ENCODE peak calls at places on chromosomes 12 and 14, in seven cellular contexts. D is body of pancreas, M is adipocyte, L is fibroblast of lung, Z is upper lobe of left lung, F is GM23248, Q is DND-41. I is an unnamed sample. For H3K4me1, the result is how much of the 10 kb centered on the place peaks cover.

GRCh38 chr12:55847603-55848329 is 5.0 kb upstream of the MMP19 start:
- DNase-seq in D (peak), M (peak), L (peak), Z (peak), F (peak), Q (no peak), I (no peak)

GRCh38 chr14:103188691-103189480 is 65.6 kb downstream of the TNFAIP2 start:
- DNase-seq in D (peak), M (peak), L (no peak), Z (peak), F (peak), Q (no peak), I (peak)

GRCh38 chr12:91460457-91460856 is 277.8 kb upstream of the DCN start:
- DNase-seq in D (no peak), M (no peak), L (no peak), Z (no peak), F (no peak), Q (no peak), I (no peak)

GRCh38 chr14:90299408-90299807 is 32.3 kb downstream of the NRDE2 start:
- DNase-seq in D (no peak), M (no peak), L (no peak), Z (no peak), F (no peak), Q (no peak), I (no peak)

GRCh38 chr14:35533357-35534129 is 421 bp upstream of the INSM2 start:
- DNase-seq in D (peak), M (peak), L (peak), Z (peak), F (peak), Q (no peak), I (peak)

GRCh38 chr12:38392584-38393144 is 76.1 kb downstream of the ALG10B start:
- DNase-seq in D (no peak), M (peak), L (no peak), Z (no peak), F (peak), Q (no peak), I (peak)

GRCh38 chr12:59973515-59973914 is 377.7 kb downstream of the SLC16A7 start:
- DNase-seq in D (no peak), M (peak), L (peak), Z (no peak), F (peak), Q (no peak), I (no peak)

GRCh38 chr14:22339277-22339676 is 249.7 kb downstream of the DAD1 start:
- DNase-seq in D (peak), M (no peak), L (peak), Z (no peak), F (peak), Q (no peak), I (no peak)

GRCh38 chr12:40106655-40107054 is 774 bp upstream of the SLC2A13 start:
- DNase-seq in D (no peak), M (no peak), L (no peak), Z (no peak), F (no peak), Q (no peak), I (no peak)

GRCh38 chr12:94618995-94619695 is 31.2 kb downstream of the TMCC3 start:
- DNase-seq in D (no peak), M (peak), L (peak), Z (no peak), F (peak), Q (no peak), I (no peak)

GRCh38 chr12:45708901-45709300 is 20.6 kb upstream of the ARID2 start:
- DNase-seq in D (no peak), M (no peak), L (peak), Z (no peak), F (no peak), Q (no peak), I (peak)

GRCh38 chr12:54744590-54744989 is 96.4 kb upstream of the DCD start:
- DNase-seq in D (no peak), M (no peak), L (no peak), Z (no peak), F (no peak), Q (no peak), I (no peak)

GRCh38 chr12:51441583-51441982 is 17.0 kb downstream of the SLC4A8 start:
- DNase-seq in D (no peak), M (peak), L (peak), Z (no peak), F (peak), Q (no peak), I (peak)

GRCh38 chr12:108825205-108825950 is 32.0 kb downstream of the SSH1 start:
- DNase-seq in D (no peak), M (peak), L (peak), Z (no peak), F (peak), Q (no peak), I (peak)

GRCh38 chr12:24679135-24679534 is 269.8 kb downstream of the BCAT1 start:
- DNase-seq in D (no peak), M (peak), L (peak), Z (no peak), F (peak), Q (no peak), I (peak)

GRCh38 chr14:51304428-51304827 is 64.4 kb downstream of the TMX1 start:
- DNase-seq in D (no peak), M (peak), L (peak), Z (no peak), F (peak), Q (no peak), I (peak)

GRCh38 chr14:34488528-34488927 is 26.5 kb upstream of the SPTSSA start:
- DNase-seq in D (no peak), M (no peak), L (no peak), Z (no peak), F (no peak), Q (no peak), I (no peak)

GRCh38 chr14:58716706-58717105 is 78.9 kb downstream of the DACT1 start:
- DNase-seq in D (no peak), M (no peak), L (no peak), Z (no peak), F (no peak), Q (no peak), I (peak)

GRCh38 chr12:40225984-40226602 is 1.3 kb downstream of the LRRK2 start:
- DNase-seq in D (no peak), M (no peak), L (no peak), Z (no peak), F (peak), Q (no peak), I (no peak)

GRCh38 chr14:101230161-101230850 is 326.8 kb upstream of the RTL1 start:
- DNase-seq in D (no peak), M (no peak), L (no peak), Z (no peak), F (no peak), Q (peak), I (no peak)

GRCh38 chr14:71119832-71120231 is 212.6 kb downstream of the PCNX1 start:
- DNase-seq in D (no peak), M (no peak), L (no peak), Z (no peak), F (peak), Q (no peak), I (no peak)
- H3K4me1 ChIP-seq in D (under half), M (under half), L (under half), Z (under half), F (under half), Q (under half), I (under half)

GRCh38 chr14:104818714-104819161 is 17.8 kb downstream of the ZBTB42 start:
- DNase-seq in D (no peak), M (no peak), L (no peak), Z (peak), F (no peak), Q (no peak), I (no peak)

GRCh38 chr14:104819361-104819771 is 18.5 kb downstream of the ZBTB42 start:
- DNase-seq in D (no peak), M (no peak), L (no peak), Z (peak), F (no peak), Q (no peak), I (no peak)

GRCh38 chr14:104821971-104822608 is 21.2 kb downstream of the ZBTB42 start:
- DNase-seq in D (no peak), M (no peak), L (no peak), Z (peak), F (no peak), Q (no peak), I (no peak)

GRCh38 chr14:104821229-104821945 is 20.5 kb downstream of the ZBTB42 start:
- DNase-seq in D (no peak), M (no peak), L (no peak), Z (peak), F (no peak), Q (no peak), I (no peak)

DNA sequence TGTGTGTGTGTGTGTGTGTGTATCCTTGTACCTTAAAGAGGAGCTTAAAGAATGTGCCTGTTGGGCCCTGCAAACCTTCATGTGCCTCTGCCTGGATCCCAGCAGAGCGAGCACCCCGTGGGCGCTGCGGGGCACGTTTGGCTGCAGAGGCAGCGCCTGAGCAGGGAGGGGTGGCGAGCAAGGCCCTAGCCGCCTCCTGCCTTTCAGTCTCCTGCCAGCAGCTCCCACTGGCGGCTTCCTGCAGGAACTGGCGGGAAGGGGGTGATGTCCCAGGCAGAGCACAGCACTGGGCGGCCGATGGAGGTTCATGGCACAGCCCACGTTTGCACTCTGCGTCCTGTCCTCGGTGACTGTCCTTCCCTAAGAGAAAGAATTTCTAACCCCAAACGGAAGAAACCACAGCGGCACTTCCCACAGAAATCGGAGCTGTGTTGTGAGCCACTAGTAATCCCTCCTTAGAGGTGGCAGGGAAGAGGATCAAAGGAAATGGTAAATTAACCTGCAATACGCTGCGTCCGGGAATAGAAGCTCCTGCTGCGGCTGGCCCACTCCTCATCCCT is 19.8 kb downstream of the ZBTB42 start:
- DNase-seq in D (peak), M (peak), L (peak), Z (peak), F (peak), Q (no peak), I (peak)
- H3K4me1 ChIP-seq in D (under half), M (under half), L (under half), Z (under half), F (under half), Q (under half), I (under half)

GRCh38 chr14:65878586-65878985 is 466.1 kb downstream of the FUT8 start:
- DNase-seq in D (no peak), M (no peak), L (no peak), Z (no peak), F (no peak), Q (no peak), I (no peak)

GRCh38 chr14:65880507-65880906 is 468.0 kb downstream of the FUT8 start:
- DNase-seq in D (no peak), M (no peak), L (no peak), Z (no peak), F (peak), Q (no peak), I (no peak)

GRCh38 chr14:65877187-65877586 is 464.7 kb downstream of the FUT8 start:
- DNase-seq in D (no peak), M (no peak), L (no peak), Z (peak), F (no peak), Q (peak), I (no peak)

GRCh38 chr14:65877631-65878030 is 465.1 kb downstream of the FUT8 start:
- DNase-seq in D (no peak), M (no peak), L (no peak), Z (no peak), F (no peak), Q (no peak), I (no peak)

DNA sequence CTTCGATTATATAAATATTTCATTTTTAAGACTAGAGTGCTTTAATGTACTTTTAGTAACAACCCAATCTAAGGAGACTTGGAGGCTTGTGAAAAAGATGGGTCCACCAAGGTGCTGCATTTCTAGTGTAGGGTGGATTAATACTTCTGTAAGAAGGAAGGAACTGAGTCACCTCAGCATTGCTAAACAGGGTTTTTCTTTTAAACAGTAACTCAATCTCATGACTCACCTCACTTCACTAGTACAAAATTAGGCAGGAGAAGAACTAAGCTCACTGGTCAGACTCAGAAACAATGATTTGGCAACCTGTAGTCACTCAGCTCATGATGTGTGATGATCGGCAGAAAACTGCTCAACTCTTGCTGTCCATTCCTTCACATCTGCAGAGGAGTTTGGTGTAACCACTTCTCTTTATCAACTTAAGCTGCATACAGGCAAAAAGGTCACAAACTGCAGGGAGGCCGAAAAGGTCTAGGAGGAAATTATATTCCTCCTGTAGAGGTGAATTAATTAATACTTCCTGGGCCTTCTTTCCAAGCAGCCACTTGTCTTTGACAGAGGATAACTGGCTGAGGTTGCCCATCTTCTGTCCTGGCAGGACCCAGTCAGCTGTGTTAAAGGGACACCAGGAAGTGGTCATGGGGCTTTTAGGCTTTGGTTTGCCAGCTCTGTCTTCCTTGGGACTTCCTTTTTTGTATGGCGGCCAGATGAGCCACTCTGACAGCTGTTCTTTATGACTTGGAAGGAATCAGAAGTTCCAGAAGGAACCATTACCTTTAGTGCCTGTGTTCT is 466.9 kb downstream of the FUT8 start:
- DNase-seq in D (no peak), M (peak), L (peak), Z (no peak), F (peak), Q (no peak), I (peak)
- H3K4me1 ChIP-seq in D (under half), M (under half), L (under half), Z (under half), F (under half), Q (half or more), I (under half)

DNA sequence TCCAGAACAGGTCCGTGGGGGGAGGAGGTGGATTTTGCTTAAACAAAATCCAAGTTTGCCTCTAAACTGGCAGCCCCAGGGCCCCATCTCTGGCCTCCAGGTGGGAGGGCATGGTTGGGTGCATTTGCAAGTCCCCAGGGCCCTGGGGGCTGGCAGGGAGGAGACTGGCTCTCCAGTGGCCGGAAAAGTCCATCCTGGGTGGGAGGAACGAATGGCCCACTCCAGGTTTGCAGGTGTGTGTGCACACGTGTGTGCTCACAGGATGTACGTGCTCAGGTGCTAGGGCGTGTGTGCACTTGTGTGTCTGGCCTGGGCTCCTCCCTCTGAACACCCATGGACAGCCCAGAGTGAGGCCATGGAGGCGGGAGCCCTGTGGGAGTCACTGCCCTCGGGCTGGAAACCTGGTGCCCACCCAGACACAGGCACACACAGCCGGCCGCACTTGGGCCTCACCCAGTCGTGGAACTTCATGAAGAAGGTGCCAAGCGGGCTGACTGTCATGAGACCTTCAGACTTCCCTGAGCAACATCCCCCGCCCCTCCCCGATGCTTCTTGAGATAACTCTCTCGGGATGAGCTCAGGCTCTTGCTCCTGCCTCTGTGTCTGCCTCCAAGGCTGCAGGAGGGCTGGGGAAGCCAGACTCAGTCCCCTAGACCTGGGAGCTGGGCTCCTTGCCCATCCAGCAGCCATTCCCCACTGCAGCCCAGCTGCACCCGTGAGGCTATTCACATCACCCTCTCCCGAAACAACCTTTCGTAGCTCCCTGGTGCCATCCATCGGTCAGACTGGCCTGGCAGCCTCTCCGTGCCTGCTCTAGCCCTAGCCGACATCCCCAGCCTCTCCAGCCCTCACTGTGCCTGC is 9.4 kb downstream of the AHNAK2 start:
- DNase-seq in D (no peak), M (no peak), L (peak), Z (peak), F (peak), Q (no peak), I (peak)
- H3K4me1 ChIP-seq in D (under half), M (under half), L (under half), Z (half or more), F (under half), Q (under half), I (under half)

GRCh38 chr14:74599201-74599809 is 12.7 kb downstream of the LTBP2 start:
- DNase-seq in D (no peak), M (peak), L (no peak), Z (no peak), F (peak), Q (no peak), I (peak)

GRCh38 chr14:74594021-74594420 is 18.0 kb downstream of the LTBP2 start:
- DNase-seq in D (no peak), M (no peak), L (no peak), Z (no peak), F (no peak), Q (no peak), I (no peak)

GRCh38 chr14:74595006-74595735 is 16.9 kb downstream of the LTBP2 start:
- DNase-seq in D (no peak), M (peak), L (peak), Z (peak), F (peak), Q (no peak), I (no peak)

GRCh38 chr14:74599946-74600345 is 12.1 kb downstream of the LTBP2 start:
- DNase-seq in D (no peak), M (no peak), L (no peak), Z (peak), F (no peak), Q (no peak), I (no peak)

GRCh38 chr14:74596747-74597456 is 15.1 kb downstream of the LTBP2 start:
- DNase-seq in D (no peak), M (peak), L (peak), Z (no peak), F (peak), Q (no peak), I (peak)
- H3K4me1 ChIP-seq in D (under half), M (half or more), L (half or more), Z (half or more), F (half or more), Q (under half), I (under half)

DNA sequence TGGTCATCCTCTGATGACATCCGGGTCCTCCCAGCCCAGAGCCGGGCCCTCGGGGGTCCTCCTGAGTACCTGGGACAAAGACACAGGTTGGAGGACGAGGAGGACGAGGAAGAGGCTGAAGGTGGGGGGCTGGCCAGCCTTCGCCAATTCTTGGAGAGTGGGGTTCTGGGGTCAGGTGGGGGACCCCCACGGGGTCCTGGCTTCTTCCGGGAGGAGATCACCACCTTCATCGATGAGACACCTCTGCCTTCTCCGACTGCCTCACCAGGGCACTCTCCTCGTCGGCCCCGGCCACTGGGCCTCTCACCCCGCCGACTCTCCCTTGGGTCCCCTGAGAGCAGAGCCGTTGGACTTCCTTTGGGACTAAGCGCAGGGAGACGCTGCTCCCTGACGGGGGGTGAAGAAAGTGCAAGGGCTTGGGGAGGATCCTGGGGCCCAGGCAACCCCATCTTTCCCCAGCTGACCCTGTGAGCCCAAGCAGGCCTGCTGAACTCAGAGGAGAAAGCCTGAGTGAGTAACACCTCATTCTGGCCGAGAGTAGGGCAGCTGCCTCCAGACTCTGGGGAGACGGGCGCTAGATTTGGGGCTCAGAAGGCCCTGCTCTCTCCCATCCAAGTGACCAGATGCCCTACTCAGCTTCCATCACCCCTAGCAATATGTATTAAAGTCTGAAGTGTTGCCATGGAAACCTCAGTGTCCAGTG is 1.3 kb upstream of the P3H3 start:
- DNase-seq in D (no peak), M (no peak), L (no peak), Z (peak), F (no peak), Q (no peak), I (no peak)
- H3K4me1 ChIP-seq in D (under half), M (under half), L (under half), Z (under half), F (under half), Q (under half), I (under half)

I was measured in cardiac muscle cell.